ENCODE peak calls at places on chromosome 3, in five cellular contexts. E, T, A, F and J are unnamed samples.

GRCh38 chr3:73815966-73816365 is 191.2 kb upstream of the PDZRN3 start:
- DNase-seq in E (no peak), T (no peak), A (no peak), F (no peak), J (no peak)

GRCh38 chr3:152466784-152467183 is 198.1 kb downstream of the MBNL1 start:
- DNase-seq in E (peak), T (peak), A (no peak), F (peak), J (no peak)

GRCh38 chr3:40930131-40930538 is 269.2 kb upstream of the CTNNB1 start:
- DNase-seq in E (no peak), T (no peak), A (no peak), F (peak), J (no peak)

GRCh38 chr3:11601446-11602241 is 42.1 kb downstream of the VGLL4 start:
- DNase-seq in E (peak), T (peak), A (no peak), F (peak), J (no peak)

GRCh38 chr3:141410861-141411771 is 42.8 kb downstream of the ZBTB38 start:
- DNase-seq in E (peak), T (peak), A (no peak), F (no peak), J (peak)

GRCh38 chr3:37492977-37493471 is 318.6 kb upstream of the LRRFIP2 start:
- DNase-seq in E (no peak), T (no peak), A (no peak), F (peak), J (no peak)

GRCh38 chr3:142652826-142653292 is 56.7 kb downstream of the PLS1 start:
- DNase-seq in E (peak), T (no peak), A (no peak), F (no peak), J (no peak)

GRCh38 chr3:117567903-117568302 is 858.3 kb downstream of the TUSC7 start:
- DNase-seq in E (no peak), T (no peak), A (no peak), F (no peak), J (no peak)

GRCh38 chr3:194687638-194688206 is 2.0 kb downstream of the FAM43A start:
- DNase-seq in E (peak), T (peak), A (peak), F (peak), J (peak)

GRCh38 chr3:168989396-168989795 is 674.1 kb downstream of the MECOM start:
- DNase-seq in E (peak), T (peak), A (no peak), F (peak), J (no peak)

GRCh38 chr3:179069762-179070390 is 1.7 kb downstream of the ZMAT3 start:
- DNase-seq in E (peak), T (no peak), A (no peak), F (peak), J (no peak)

GRCh38 chr3:23859839-23860382 is 54.2 kb downstream of the UBE2E1 start:
- DNase-seq in E (no peak), T (no peak), A (no peak), F (no peak), J (no peak)

GRCh38 chr3:156658732-156659090 is 15.7 kb upstream of the TIPARP start:
- DNase-seq in E (no peak), T (no peak), A (no peak), F (no peak), J (no peak)

GRCh38 chr3:184040010-184040409 is 8.5 kb downstream of the HTR3D start:
- DNase-seq in E (no peak), T (peak), A (peak), F (peak), J (peak)

GRCh38 chr3:68876112-68876713 is 56.1 kb downstream of the TAFA4 start:
- DNase-seq in E (peak), T (peak), A (peak), F (peak), J (peak)

GRCh38 chr3:139909836-139910235 is 25.1 kb upstream of the CLSTN2 start:
- DNase-seq in E (no peak), T (no peak), A (no peak), F (no peak), J (no peak)

GRCh38 chr3:51703026-51703775 is 3.7 kb upstream of the GRM2 start:
- DNase-seq in E (no peak), T (no peak), A (no peak), F (no peak), J (no peak)

GRCh38 chr3:69079269-69080159 is 651 bp downstream of the UBA3 start:
- DNase-seq in E (no peak), T (no peak), A (no peak), F (no peak), J (no peak)

GRCh38 chr3:148791296-148791695 is 36.3 kb upstream of the CPB1 start:
- DNase-seq in E (peak), T (no peak), A (no peak), F (no peak), J (peak)